ENCODE peak calls at places on chromosomes 16 and 17, in ten cellular contexts. One of them, this sample, is unnamed.

GRCh38 chr16:81729451-81729850 is 49.6 kb upstream of the PLCG2 start:
- DNase-seq in anterior cingulate cortex: no peak
- DNase-seq in naive thymus-derived CD4-positive, alpha-beta T cell: no peak
- DNase-seq in AG04450: no peak
- DNase-seq in neural crest cell: peak
- DNase-seq in choroid plexus epithelial cell: no peak
- DNase-seq in Calu3: no peak
- DNase-seq in NCI-H69: peak
- DNase-seq in fibroblast of pulmonary artery: no peak
- DNase-seq in CD8-positive, alpha-beta memory T cell: no peak
- DNase-seq in this sample: no peak

GRCh38 chr17:78986048-78986648 is 6.4 kb upstream of the LGALS3BP start:
- DNase-seq in anterior cingulate cortex: no peak
- DNase-seq in NCI-H69: peak
- DNase-seq in choroid plexus epithelial cell: peak
- DNase-seq in neural crest cell: no peak
- DNase-seq in CD8-positive, alpha-beta memory T cell: no peak
- DNase-seq in fibroblast of pulmonary artery: peak
- DNase-seq in naive thymus-derived CD4-positive, alpha-beta T cell: peak
- DNase-seq in AG04450: no peak
- DNase-seq in Calu3: no peak
- DNase-seq in this sample: no peak

GRCh38 chr17:29782917-29783316 is 147.1 kb downstream of the SSH2 start:
- DNase-seq in neural crest cell: no peak
- DNase-seq in AG04450: no peak
- DNase-seq in naive thymus-derived CD4-positive, alpha-beta T cell: no peak
- DNase-seq in choroid plexus epithelial cell: no peak
- DNase-seq in NCI-H69: no peak
- DNase-seq in anterior cingulate cortex: no peak
- DNase-seq in CD8-positive, alpha-beta memory T cell: no peak
- DNase-seq in fibroblast of pulmonary artery: no peak
- DNase-seq in Calu3: no peak
- DNase-seq in this sample: no peak

GRCh38 chr16:22945361-22945760 is 131.4 kb downstream of the HS3ST2 start:
- DNase-seq in choroid plexus epithelial cell: peak
- DNase-seq in fibroblast of pulmonary artery: no peak
- DNase-seq in CD8-positive, alpha-beta memory T cell: no peak
- DNase-seq in anterior cingulate cortex: no peak
- DNase-seq in NCI-H69: no peak
- DNase-seq in naive thymus-derived CD4-positive, alpha-beta T cell: no peak
- DNase-seq in AG04450: no peak
- DNase-seq in neural crest cell: no peak
- DNase-seq in Calu3: no peak
- DNase-seq in this sample: no peak

GRCh38 chr17:44314869-44315661 is 6.7 kb downstream of the RUNDC3A start:
- DNase-seq in AG04450: no peak
- DNase-seq in CD8-positive, alpha-beta memory T cell: peak
- DNase-seq in fibroblast of pulmonary artery: peak
- DNase-seq in naive thymus-derived CD4-positive, alpha-beta T cell: peak
- DNase-seq in choroid plexus epithelial cell: no peak
- DNase-seq in neural crest cell: no peak
- DNase-seq in anterior cingulate cortex: peak
- DNase-seq in NCI-H69: peak
- DNase-seq in Calu3: peak
- DNase-seq in this sample: no peak

GRCh38 chr16:13351651-13352217 is 450.3 kb downstream of the SHISA9 start:
- DNase-seq in fibroblast of pulmonary artery: no peak
- DNase-seq in naive thymus-derived CD4-positive, alpha-beta T cell: no peak
- DNase-seq in AG04450: no peak
- DNase-seq in neural crest cell: no peak
- DNase-seq in NCI-H69: no peak
- DNase-seq in CD8-positive, alpha-beta memory T cell: no peak
- DNase-seq in choroid plexus epithelial cell: no peak
- DNase-seq in Calu3: no peak
- DNase-seq in anterior cingulate cortex: no peak
- DNase-seq in this sample: no peak

GRCh38 chr17:1997146-1997586 is 28.0 kb downstream of the RTN4RL1 start:
- DNase-seq in NCI-H69: peak
- DNase-seq in naive thymus-derived CD4-positive, alpha-beta T cell: no peak
- DNase-seq in anterior cingulate cortex: no peak
- DNase-seq in CD8-positive, alpha-beta memory T cell: no peak
- DNase-seq in fibroblast of pulmonary artery: no peak
- DNase-seq in Calu3: peak
- DNase-seq in AG04450: no peak
- DNase-seq in choroid plexus epithelial cell: no peak
- DNase-seq in neural crest cell: no peak
- DNase-seq in this sample: no peak

GRCh38 chr17:50053654-50053960 is 2.3 kb upstream of the ITGA3 start:
- DNase-seq in NCI-H69: peak
- DNase-seq in anterior cingulate cortex: no peak
- DNase-seq in naive thymus-derived CD4-positive, alpha-beta T cell: no peak
- DNase-seq in CD8-positive, alpha-beta memory T cell: no peak
- DNase-seq in fibroblast of pulmonary artery: no peak
- DNase-seq in choroid plexus epithelial cell: peak
- DNase-seq in Calu3: no peak
- DNase-seq in AG04450: no peak
- DNase-seq in neural crest cell: no peak
- DNase-seq in this sample: no peak

GRCh38 chr17:77358801-77359716 is 218.3 kb downstream of the SEC14L1 start:
- DNase-seq in NCI-H69: no peak
- DNase-seq in anterior cingulate cortex: no peak
- DNase-seq in AG04450: no peak
- DNase-seq in choroid plexus epithelial cell: no peak
- DNase-seq in CD8-positive, alpha-beta memory T cell: no peak
- DNase-seq in Calu3: no peak
- DNase-seq in fibroblast of pulmonary artery: no peak
- DNase-seq in neural crest cell: no peak
- DNase-seq in naive thymus-derived CD4-positive, alpha-beta T cell: no peak
- DNase-seq in this sample: no peak

GRCh38 chr16:70568601-70569217 is 45.1 kb downstream of the SF3B3 start:
- DNase-seq in AG04450: no peak
- DNase-seq in CD8-positive, alpha-beta memory T cell: no peak
- DNase-seq in NCI-H69: no peak
- DNase-seq in fibroblast of pulmonary artery: no peak
- DNase-seq in choroid plexus epithelial cell: peak
- DNase-seq in neural crest cell: no peak
- DNase-seq in anterior cingulate cortex: no peak
- DNase-seq in Calu3: peak
- DNase-seq in naive thymus-derived CD4-positive, alpha-beta T cell: no peak
- DNase-seq in this sample: no peak

GRCh38 chr17:82891911-82892310 is 52.1 kb upstream of the ZNF750 start:
- DNase-seq in choroid plexus epithelial cell: no peak
- DNase-seq in neural crest cell: no peak
- DNase-seq in fibroblast of pulmonary artery: no peak
- DNase-seq in AG04450: no peak
- DNase-seq in anterior cingulate cortex: no peak
- DNase-seq in CD8-positive, alpha-beta memory T cell: no peak
- DNase-seq in NCI-H69: no peak
- DNase-seq in naive thymus-derived CD4-positive, alpha-beta T cell: no peak
- DNase-seq in Calu3: no peak
- DNase-seq in this sample: no peak

GRCh38 chr17:38885044-38885727 is 15.3 kb downstream of the LASP1 start:
- DNase-seq in naive thymus-derived CD4-positive, alpha-beta T cell: no peak
- DNase-seq in anterior cingulate cortex: no peak
- DNase-seq in Calu3: no peak
- DNase-seq in NCI-H69: no peak
- DNase-seq in CD8-positive, alpha-beta memory T cell: no peak
- DNase-seq in fibroblast of pulmonary artery: no peak
- DNase-seq in choroid plexus epithelial cell: no peak
- DNase-seq in AG04450: no peak
- DNase-seq in neural crest cell: no peak
- DNase-seq in this sample: no peak

GRCh38 chr17:38460082-38460715 is 31.9 kb downstream of the ARHGAP23 start:
- DNase-seq in CD8-positive, alpha-beta memory T cell: no peak
- DNase-seq in neural crest cell: no peak
- DNase-seq in fibroblast of pulmonary artery: no peak
- DNase-seq in NCI-H69: peak
- DNase-seq in Calu3: no peak
- DNase-seq in choroid plexus epithelial cell: no peak
- DNase-seq in anterior cingulate cortex: no peak
- DNase-seq in naive thymus-derived CD4-positive, alpha-beta T cell: no peak
- DNase-seq in AG04450: no peak
- DNase-seq in this sample: no peak

GRCh38 chr17:5055543-5055942 is 20.3 kb upstream of the SLC52A1 start:
- DNase-seq in neural crest cell: no peak
- DNase-seq in naive thymus-derived CD4-positive, alpha-beta T cell: no peak
- DNase-seq in fibroblast of pulmonary artery: no peak
- DNase-seq in choroid plexus epithelial cell: no peak
- DNase-seq in AG04450: no peak
- DNase-seq in NCI-H69: peak
- DNase-seq in Calu3: no peak
- DNase-seq in anterior cingulate cortex: no peak
- DNase-seq in CD8-positive, alpha-beta memory T cell: no peak
- DNase-seq in this sample: no peak

This sample was measured in iPS DF 19.7.